ENCODE peak calls at places on chromosomes 12 and 14, in ten cellular contexts. One of them, this sample, is unnamed.

GRCh38 chr14:104201063-104201462 is 62.7 kb downstream of the KIF26A start:
- DNase-seq in dorsolateral prefrontal cortex: no peak
- DNase-seq in MCF 10A: no peak
- DNase-seq in iris pigment epithelial cell: no peak
- DNase-seq in natural killer cell: no peak
- DNase-seq in WTC11: no peak
- DNase-seq in activated T-cell treated with anti-CD3 and anti-CD28 coated beads, Interleukin-2, amount 50 U/mL, for 4 hours: no peak
- DNase-seq in T follicular helper cell: no peak
- DNase-seq in GM04503: no peak
- DNase-seq in WERI-Rb-1: no peak
- DNase-seq in this sample: no peak

GRCh38 chr12:1339608-1340319 is 254.6 kb downstream of the FBXL14 start:
- DNase-seq in iris pigment epithelial cell: no peak
- DNase-seq in WTC11: no peak
- DNase-seq in GM04503: no peak
- DNase-seq in natural killer cell: no peak
- DNase-seq in T follicular helper cell: no peak
- DNase-seq in activated T-cell treated with anti-CD3 and anti-CD28 coated beads, Interleukin-2, amount 50 U/mL, for 4 hours: no peak
- DNase-seq in WERI-Rb-1: no peak
- DNase-seq in dorsolateral prefrontal cortex: no peak
- DNase-seq in MCF 10A: no peak
- DNase-seq in this sample: no peak

GRCh38 chr12:49336645-49337584 is at the start of gene C1QL4:
- DNase-seq in WTC11: peak
- DNase-seq in dorsolateral prefrontal cortex: peak
- DNase-seq in natural killer cell: peak
- DNase-seq in activated T-cell treated with anti-CD3 and anti-CD28 coated beads, Interleukin-2, amount 50 U/mL, for 4 hours: peak
- DNase-seq in GM04503: no peak
- DNase-seq in T follicular helper cell: peak
- DNase-seq in WERI-Rb-1: peak
- DNase-seq in MCF 10A: peak
- DNase-seq in iris pigment epithelial cell: peak
- DNase-seq in this sample: no peak

GRCh38 chr12:113961921-113962710 is 4.0 kb downstream of the RBM19 start:
- DNase-seq in iris pigment epithelial cell: peak
- DNase-seq in WERI-Rb-1: no peak
- DNase-seq in activated T-cell treated with anti-CD3 and anti-CD28 coated beads, Interleukin-2, amount 50 U/mL, for 4 hours: peak
- DNase-seq in GM04503: no peak
- DNase-seq in MCF 10A: peak
- DNase-seq in natural killer cell: no peak
- DNase-seq in WTC11: no peak
- DNase-seq in T follicular helper cell: no peak
- DNase-seq in dorsolateral prefrontal cortex: no peak
- DNase-seq in this sample: no peak

GRCh38 chr12:2177751-2178150 is 125.0 kb downstream of the CACNA1C start:
- DNase-seq in dorsolateral prefrontal cortex: no peak
- DNase-seq in WERI-Rb-1: no peak
- DNase-seq in natural killer cell: no peak
- DNase-seq in GM04503: no peak
- DNase-seq in activated T-cell treated with anti-CD3 and anti-CD28 coated beads, Interleukin-2, amount 50 U/mL, for 4 hours: no peak
- DNase-seq in MCF 10A: no peak
- DNase-seq in T follicular helper cell: no peak
- DNase-seq in iris pigment epithelial cell: no peak
- DNase-seq in WTC11: no peak
- DNase-seq in this sample: no peak

GRCh38 chr14:105168979-105169507 is 467 bp upstream of the JAG2 start:
- DNase-seq in WTC11: peak
- DNase-seq in dorsolateral prefrontal cortex: no peak
- DNase-seq in MCF 10A: no peak
- DNase-seq in iris pigment epithelial cell: no peak
- DNase-seq in activated T-cell treated with anti-CD3 and anti-CD28 coated beads, Interleukin-2, amount 50 U/mL, for 4 hours: peak
- DNase-seq in natural killer cell: peak
- DNase-seq in T follicular helper cell: no peak
- DNase-seq in GM04503: no peak
- DNase-seq in WERI-Rb-1: peak
- DNase-seq in this sample: no peak

GRCh38 chr12:1502441-1502785 is 92.0 kb downstream of the FBXL14 start:
- DNase-seq in dorsolateral prefrontal cortex: no peak
- DNase-seq in iris pigment epithelial cell: peak
- DNase-seq in natural killer cell: no peak
- DNase-seq in GM04503: no peak
- DNase-seq in WTC11: no peak
- DNase-seq in activated T-cell treated with anti-CD3 and anti-CD28 coated beads, Interleukin-2, amount 50 U/mL, for 4 hours: no peak
- DNase-seq in T follicular helper cell: no peak
- DNase-seq in WERI-Rb-1: no peak
- DNase-seq in MCF 10A: peak
- DNase-seq in this sample: no peak

GRCh38 chr14:78752789-78753188 is 582.6 kb downstream of the NRXN3 start:
- DNase-seq in iris pigment epithelial cell: no peak
- DNase-seq in activated T-cell treated with anti-CD3 and anti-CD28 coated beads, Interleukin-2, amount 50 U/mL, for 4 hours: no peak
- DNase-seq in natural killer cell: no peak
- DNase-seq in GM04503: no peak
- DNase-seq in WERI-Rb-1: no peak
- DNase-seq in WTC11: no peak
- DNase-seq in dorsolateral prefrontal cortex: peak
- DNase-seq in T follicular helper cell: no peak
- DNase-seq in MCF 10A: no peak
- DNase-seq in this sample: no peak

GRCh38 chr14:104092931-104093365 is 7.4 kb downstream of the ASPG start:
- DNase-seq in WTC11: peak
- DNase-seq in activated T-cell treated with anti-CD3 and anti-CD28 coated beads, Interleukin-2, amount 50 U/mL, for 4 hours: no peak
- DNase-seq in dorsolateral prefrontal cortex: no peak
- DNase-seq in MCF 10A: no peak
- DNase-seq in WERI-Rb-1: no peak
- DNase-seq in iris pigment epithelial cell: no peak
- DNase-seq in T follicular helper cell: no peak
- DNase-seq in natural killer cell: no peak
- DNase-seq in GM04503: no peak
- DNase-seq in this sample: no peak

GRCh38 chr12:91367234-91367849 is 184.7 kb upstream of the DCN start:
- DNase-seq in GM04503: no peak
- DNase-seq in dorsolateral prefrontal cortex: no peak
- DNase-seq in WTC11: no peak
- DNase-seq in activated T-cell treated with anti-CD3 and anti-CD28 coated beads, Interleukin-2, amount 50 U/mL, for 4 hours: no peak
- DNase-seq in T follicular helper cell: no peak
- DNase-seq in WERI-Rb-1: no peak
- DNase-seq in MCF 10A: peak
- DNase-seq in natural killer cell: no peak
- DNase-seq in iris pigment epithelial cell: peak
- DNase-seq in this sample: no peak

GRCh38 chr14:20935303-20935984 is 19.8 kb upstream of the RNASE2 start:
- DNase-seq in WERI-Rb-1: no peak
- DNase-seq in natural killer cell: no peak
- DNase-seq in dorsolateral prefrontal cortex: no peak
- DNase-seq in T follicular helper cell: no peak
- DNase-seq in activated T-cell treated with anti-CD3 and anti-CD28 coated beads, Interleukin-2, amount 50 U/mL, for 4 hours: no peak
- DNase-seq in iris pigment epithelial cell: no peak
- DNase-seq in WTC11: no peak
- DNase-seq in MCF 10A: no peak
- DNase-seq in GM04503: no peak
- DNase-seq in this sample: no peak

GRCh38 chr12:9103050-9103854 is 12.5 kb downstream of the A2M start:
- DNase-seq in GM04503: no peak
- DNase-seq in natural killer cell: no peak
- DNase-seq in WERI-Rb-1: no peak
- DNase-seq in activated T-cell treated with anti-CD3 and anti-CD28 coated beads, Interleukin-2, amount 50 U/mL, for 4 hours: no peak
- DNase-seq in dorsolateral prefrontal cortex: no peak
- DNase-seq in MCF 10A: no peak
- DNase-seq in WTC11: no peak
- DNase-seq in T follicular helper cell: no peak
- DNase-seq in iris pigment epithelial cell: no peak
- DNase-seq in this sample: no peak

GRCh38 chr14:88554458-88555286 is at the start of gene PTPN21:
- DNase-seq in WTC11: peak
- DNase-seq in WERI-Rb-1: peak
- DNase-seq in natural killer cell: no peak
- DNase-seq in T follicular helper cell: no peak
- DNase-seq in MCF 10A: peak
- DNase-seq in dorsolateral prefrontal cortex: peak
- DNase-seq in GM04503: no peak
- DNase-seq in activated T-cell treated with anti-CD3 and anti-CD28 coated beads, Interleukin-2, amount 50 U/mL, for 4 hours: no peak
- DNase-seq in iris pigment epithelial cell: peak
- DNase-seq in this sample: no peak

GRCh38 chr14:24428628-24429394 is 657 bp downstream of the CBLN3 start:
- DNase-seq in WTC11: no peak
- DNase-seq in activated T-cell treated with anti-CD3 and anti-CD28 coated beads, Interleukin-2, amount 50 U/mL, for 4 hours: no peak
- DNase-seq in dorsolateral prefrontal cortex: no peak
- DNase-seq in WERI-Rb-1: no peak
- DNase-seq in GM04503: no peak
- DNase-seq in T follicular helper cell: no peak
- DNase-seq in iris pigment epithelial cell: no peak
- DNase-seq in natural killer cell: no peak
- DNase-seq in MCF 10A: no peak
- DNase-seq in this sample: no peak

GRCh38 chr14:64329149-64329548 is 35.0 kb upstream of the ESR2 start:
- DNase-seq in natural killer cell: no peak
- DNase-seq in activated T-cell treated with anti-CD3 and anti-CD28 coated beads, Interleukin-2, amount 50 U/mL, for 4 hours: no peak
- DNase-seq in WERI-Rb-1: no peak
- DNase-seq in WTC11: no peak
- DNase-seq in iris pigment epithelial cell: no peak
- DNase-seq in T follicular helper cell: no peak
- DNase-seq in dorsolateral prefrontal cortex: no peak
- DNase-seq in MCF 10A: no peak
- DNase-seq in GM04503: no peak
- DNase-seq in this sample: no peak

GRCh38 chr14:24483604-24484252 is 24.3 kb downstream of the CMA1 start:
- DNase-seq in iris pigment epithelial cell: no peak
- DNase-seq in activated T-cell treated with anti-CD3 and anti-CD28 coated beads, Interleukin-2, amount 50 U/mL, for 4 hours: no peak
- DNase-seq in MCF 10A: peak
- DNase-seq in WTC11: no peak
- DNase-seq in WERI-Rb-1: no peak
- DNase-seq in T follicular helper cell: no peak
- DNase-seq in natural killer cell: no peak
- DNase-seq in GM04503: no peak
- DNase-seq in dorsolateral prefrontal cortex: no peak
- DNase-seq in this sample: no peak

GRCh38 chr14:101862711-101863110 is 101.2 kb downstream of the PPP2R5C start:
- DNase-seq in activated T-cell treated with anti-CD3 and anti-CD28 coated beads, Interleukin-2, amount 50 U/mL, for 4 hours: no peak
- DNase-seq in MCF 10A: no peak
- DNase-seq in WTC11: no peak
- DNase-seq in iris pigment epithelial cell: peak
- DNase-seq in WERI-Rb-1: no peak
- DNase-seq in GM04503: no peak
- DNase-seq in dorsolateral prefrontal cortex: no peak
- DNase-seq in natural killer cell: no peak
- DNase-seq in T follicular helper cell: no peak
- DNase-seq in this sample: no peak

GRCh38 chr12:73308747-73309146 is 1036.6 kb downstream of the TRHDE start:
- DNase-seq in natural killer cell: no peak
- DNase-seq in T follicular helper cell: no peak
- DNase-seq in WERI-Rb-1: no peak
- DNase-seq in WTC11: no peak
- DNase-seq in iris pigment epithelial cell: no peak
- DNase-seq in activated T-cell treated with anti-CD3 and anti-CD28 coated beads, Interleukin-2, amount 50 U/mL, for 4 hours: no peak
- DNase-seq in GM04503: no peak
- DNase-seq in MCF 10A: peak
- DNase-seq in dorsolateral prefrontal cortex: no peak
- DNase-seq in this sample: no peak

GRCh38 chr12:130977759-130978127 is 24.0 kb downstream of the ADGRD1 start:
- DNase-seq in T follicular helper cell: no peak
- DNase-seq in MCF 10A: no peak
- DNase-seq in WERI-Rb-1: no peak
- DNase-seq in WTC11: no peak
- DNase-seq in activated T-cell treated with anti-CD3 and anti-CD28 coated beads, Interleukin-2, amount 50 U/mL, for 4 hours: no peak
- DNase-seq in natural killer cell: no peak
- DNase-seq in iris pigment epithelial cell: no peak
- DNase-seq in GM04503: no peak
- DNase-seq in dorsolateral prefrontal cortex: no peak
- DNase-seq in this sample: no peak

GRCh38 chr12:57451233-57451778 is 3.8 kb upstream of the INHBE start:
- DNase-seq in T follicular helper cell: no peak
- DNase-seq in GM04503: no peak
- DNase-seq in WERI-Rb-1: no peak
- DNase-seq in WTC11: no peak
- DNase-seq in iris pigment epithelial cell: no peak
- DNase-seq in MCF 10A: no peak
- DNase-seq in natural killer cell: no peak
- DNase-seq in activated T-cell treated with anti-CD3 and anti-CD28 coated beads, Interleukin-2, amount 50 U/mL, for 4 hours: no peak
- DNase-seq in dorsolateral prefrontal cortex: no peak
- DNase-seq in this sample: no peak

GRCh38 chr12:131586269-131586668 is 124.6 kb upstream of the SFSWAP start:
- DNase-seq in WTC11: no peak
- DNase-seq in dorsolateral prefrontal cortex: no peak
- DNase-seq in iris pigment epithelial cell: no peak
- DNase-seq in T follicular helper cell: no peak
- DNase-seq in GM04503: no peak
- DNase-seq in WERI-Rb-1: no peak
- DNase-seq in activated T-cell treated with anti-CD3 and anti-CD28 coated beads, Interleukin-2, amount 50 U/mL, for 4 hours: no peak
- DNase-seq in natural killer cell: no peak
- DNase-seq in MCF 10A: no peak
- DNase-seq in this sample: no peak

This sample was measured in iPS DF 19.7.